ENCODE peak calls at places on chromosomes 4 and X, in seven cellular contexts. One of them, this sample, is unnamed.

GRCh38 chr4:74456056-74456744 is 11.3 kb downstream of the AREG start:
- DNase-seq in HCT116: no peak
- DNase-seq in K562: no peak
- DNase-seq in HepG2: no peak
- DNase-seq in H1: no peak
- DNase-seq in GM12878: no peak
- DNase-seq in SK-N-SH: no peak
- DNase-seq in this sample: no peak

GRCh38 chr4:89334830-89335229 is 27.2 kb upstream of the GPRIN3 start:
- DNase-seq in H1: no peak
- DNase-seq in K562: no peak
- DNase-seq in HCT116: no peak
- DNase-seq in HepG2: no peak
- DNase-seq in SK-N-SH: no peak
- DNase-seq in GM12878: no peak
- DNase-seq in this sample: no peak

GRCh38 chr4:39502034-39502658 is 25.1 kb downstream of the UGDH start:
- DNase-seq in HCT116: no peak
- DNase-seq in K562: no peak
- DNase-seq in SK-N-SH: no peak
- DNase-seq in H1: no peak
- DNase-seq in HepG2: no peak
- DNase-seq in GM12878: no peak
- DNase-seq in this sample: no peak

GRCh38 chrX:131821945-131822622 is 201.0 kb upstream of the STK26 start:
- DNase-seq in K562: no peak
- DNase-seq in HepG2: no peak
- DNase-seq in H1: no peak
- DNase-seq in GM12878: peak; percentile 85
- DNase-seq in SK-N-SH: peak; percentile 67
- DNase-seq in HCT116: no peak
- DNase-seq in this sample: no peak

GRCh38 chrX:154019633-154020499 is at the start of gene IRAK1:
- DNase-seq in HepG2: no peak
- DNase-seq in SK-N-SH: peak; percentile 89
- DNase-seq in K562: peak; percentile 82
- DNase-seq in GM12878: no peak
- DNase-seq in H1: peak; percentile 63
- DNase-seq in HCT116: no peak
- DNase-seq in this sample: peak; percentile 33

GRCh38 chrX:1727531-1728027 is 112.7 kb downstream of the ASMT start:
- DNase-seq in K562: no peak
- DNase-seq in GM12878: no peak
- DNase-seq in H1: peak; percentile 57
- DNase-seq in HCT116: peak; percentile 46
- DNase-seq in HepG2: peak; percentile 7
- DNase-seq in SK-N-SH: no peak
- DNase-seq in this sample: no peak

GRCh38 chrX:57655065-57655464 is 25.0 kb downstream of the NLRP2B start:
- DNase-seq in HCT116: no peak
- DNase-seq in SK-N-SH: no peak
- DNase-seq in GM12878: no peak
- DNase-seq in HepG2: no peak
- DNase-seq in K562: no peak
- DNase-seq in H1: no peak
- DNase-seq in this sample: no peak

GRCh38 chrX:75623535-75623934 is 100.7 kb upstream of the ZDHHC15 start:
- DNase-seq in SK-N-SH: no peak
- DNase-seq in H1: no peak
- DNase-seq in HCT116: no peak
- DNase-seq in K562: no peak
- DNase-seq in GM12878: no peak
- DNase-seq in HepG2: peak; percentile 1
- DNase-seq in this sample: peak; percentile 4

GRCh38 chrX:113389846-113390245 is 549.2 kb upstream of the AMOT start:
- DNase-seq in GM12878: no peak
- DNase-seq in HCT116: no peak
- DNase-seq in H1: no peak
- DNase-seq in K562: no peak
- DNase-seq in HepG2: no peak
- DNase-seq in SK-N-SH: no peak
- DNase-seq in this sample: no peak

GRCh38 chr4:181261279-181261678 is 981.9 kb upstream of the TENM3 start:
- DNase-seq in K562: no peak
- DNase-seq in GM12878: no peak
- DNase-seq in HCT116: no peak
- DNase-seq in SK-N-SH: no peak
- DNase-seq in H1: no peak
- DNase-seq in HepG2: no peak
- DNase-seq in this sample: peak; percentile 52

GRCh38 chr4:1099270-1099669 is 14.1 kb downstream of the RNF212 start:
- DNase-seq in HCT116: no peak
- DNase-seq in SK-N-SH: peak; percentile 6
- DNase-seq in HepG2: no peak
- DNase-seq in K562: no peak
- DNase-seq in GM12878: no peak
- DNase-seq in H1: no peak
- DNase-seq in this sample: no peak

GRCh38 chrX:65677954-65678469 is 10.6 kb downstream of the MSN start:
- DNase-seq in SK-N-SH: no peak
- DNase-seq in H1: no peak
- DNase-seq in HepG2: no peak
- DNase-seq in HCT116: peak; percentile 26
- DNase-seq in GM12878: no peak
- DNase-seq in K562: no peak
- DNase-seq in this sample: no peak

GRCh38 chr4:11440481-11441181 is 11.9 kb upstream of the HS3ST1 start:
- DNase-seq in SK-N-SH: no peak
- DNase-seq in H1: no peak
- DNase-seq in K562: no peak
- DNase-seq in GM12878: no peak
- DNase-seq in HepG2: no peak
- DNase-seq in HCT116: no peak
- DNase-seq in this sample: no peak
- TF ChIP-seq JUND in SK-N-SH: no peak
- TF ChIP-seq JUND in H1: no peak
- TF ChIP-seq JUND in K562: no peak
- TF ChIP-seq JUND in GM12878: no peak
- TF ChIP-seq JUND in HepG2: no peak
- TF ChIP-seq JUND in HCT116: no peak
- TF ChIP-seq JUND in this sample: no peak

DNA sequence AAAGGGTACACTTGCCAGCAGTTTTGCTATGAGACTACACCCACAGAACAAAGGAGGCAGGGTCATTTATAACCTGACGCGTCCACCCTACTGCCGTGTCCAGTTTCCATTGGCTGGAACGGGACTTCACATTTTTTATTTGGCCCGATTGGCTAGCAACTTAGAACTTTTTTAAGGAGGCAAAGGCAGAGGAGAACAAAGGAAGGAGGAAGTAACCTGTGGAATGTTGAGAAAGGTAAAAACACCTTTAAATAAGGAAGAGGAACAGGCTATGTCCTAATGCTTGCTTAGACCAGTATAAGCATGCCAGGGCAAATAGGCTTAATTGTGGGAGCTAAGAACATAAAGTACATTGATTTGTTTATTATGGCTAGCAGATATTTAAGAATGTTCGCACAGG is 18.7 kb downstream of the KDM6A start:
- DNase-seq in GM12878: no peak
- DNase-seq in H1: no peak
- DNase-seq in K562: no peak
- DNase-seq in HCT116: no peak
- DNase-seq in SK-N-SH: no peak
- DNase-seq in HepG2: no peak
- DNase-seq in this sample: peak; percentile 85
- TF ChIP-seq JUND in GM12878: no peak
- TF ChIP-seq JUND in H1: no peak
- TF ChIP-seq JUND in K562: no peak
- TF ChIP-seq JUND in HCT116: no peak
- TF ChIP-seq JUND in SK-N-SH: no peak
- TF ChIP-seq JUND in HepG2: no peak
- TF ChIP-seq JUND in this sample: no peak

DNA sequence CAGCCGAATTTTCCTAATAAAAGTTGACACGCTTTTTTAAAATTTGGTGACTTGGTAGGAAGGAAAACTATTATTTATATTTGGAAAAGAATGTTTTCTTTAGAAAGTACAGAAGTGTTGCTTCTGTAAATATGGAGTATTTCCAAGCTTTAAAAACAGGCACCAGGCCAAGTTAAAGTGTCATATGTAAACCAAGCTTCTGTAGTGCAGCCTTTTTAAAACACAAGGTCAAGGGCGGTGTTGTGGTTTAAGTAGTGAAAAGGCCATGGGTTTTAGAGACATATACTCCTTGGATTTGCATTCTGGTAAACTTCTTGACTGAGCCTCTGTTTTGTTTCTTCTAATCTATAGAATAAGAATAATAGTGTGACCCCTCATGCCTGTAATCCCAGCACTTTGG is 62.8 kb downstream of the TRIM2 start:
- DNase-seq in HepG2: no peak
- DNase-seq in SK-N-SH: no peak
- DNase-seq in HCT116: no peak
- DNase-seq in K562: no peak
- DNase-seq in H1: no peak
- DNase-seq in GM12878: no peak
- DNase-seq in this sample: no peak
- TF ChIP-seq JUND in HepG2: no peak
- TF ChIP-seq JUND in SK-N-SH: no peak
- TF ChIP-seq JUND in HCT116: no peak
- TF ChIP-seq JUND in K562: no peak
- TF ChIP-seq JUND in H1: no peak
- TF ChIP-seq JUND in GM12878: no peak
- TF ChIP-seq JUND in this sample: no peak

GRCh38 chr4:94828882-94829281 is 71.1 kb downstream of the BMPR1B start:
- DNase-seq in K562: no peak
- DNase-seq in H1: no peak
- DNase-seq in SK-N-SH: no peak
- DNase-seq in HCT116: no peak
- DNase-seq in GM12878: no peak
- DNase-seq in HepG2: no peak
- DNase-seq in this sample: no peak

GRCh38 chr4:94826206-94826605 is 68.5 kb downstream of the BMPR1B start:
- DNase-seq in GM12878: no peak
- DNase-seq in H1: no peak
- DNase-seq in HepG2: no peak
- DNase-seq in SK-N-SH: no peak
- DNase-seq in HCT116: no peak
- DNase-seq in K562: no peak
- DNase-seq in this sample: no peak

GRCh38 chr4:94831607-94832006 is 73.9 kb downstream of the BMPR1B start:
- DNase-seq in SK-N-SH: no peak
- DNase-seq in HepG2: no peak
- DNase-seq in GM12878: no peak
- DNase-seq in K562: no peak
- DNase-seq in HCT116: no peak
- DNase-seq in H1: no peak
- DNase-seq in this sample: no peak

GRCh38 chr4:94833394-94833793 is 75.6 kb downstream of the BMPR1B start:
- DNase-seq in HepG2: no peak
- DNase-seq in K562: no peak
- DNase-seq in GM12878: no peak
- DNase-seq in HCT116: no peak
- DNase-seq in H1: no peak
- DNase-seq in SK-N-SH: no peak
- DNase-seq in this sample: no peak

GRCh38 chr4:94827481-94828110 is 69.8 kb downstream of the BMPR1B start:
- DNase-seq in H1: no peak
- DNase-seq in HCT116: peak; percentile 62
- DNase-seq in GM12878: no peak
- DNase-seq in HepG2: no peak
- DNase-seq in K562: peak; percentile 18
- DNase-seq in SK-N-SH: no peak
- DNase-seq in this sample: no peak
- TF ChIP-seq JUND in H1: no peak
- TF ChIP-seq JUND in HCT116: peak; percentile 83
- TF ChIP-seq JUND in GM12878: no peak
- TF ChIP-seq JUND in HepG2: no peak
- TF ChIP-seq JUND in K562: peak; percentile 63
- TF ChIP-seq JUND in SK-N-SH: peak; percentile 88
- TF ChIP-seq JUND in this sample: no peak

GRCh38 chrX:104567506-104567905 is 1.5 kb downstream of the IL1RAPL2 start:
- DNase-seq in H1: no peak
- DNase-seq in HepG2: no peak
- DNase-seq in SK-N-SH: peak; percentile 3
- DNase-seq in K562: no peak
- DNase-seq in HCT116: no peak
- DNase-seq in GM12878: no peak
- DNase-seq in this sample: no peak

GRCh38 chrX:104566921-104567501 is 1.0 kb downstream of the IL1RAPL2 start:
- DNase-seq in K562: no peak
- DNase-seq in SK-N-SH: peak; percentile 2
- DNase-seq in GM12878: no peak
- DNase-seq in HCT116: no peak
- DNase-seq in H1: peak; percentile 44
- DNase-seq in HepG2: no peak
- DNase-seq in this sample: peak; percentile 1

GRCh38 chrX:104564335-104564734 is 1.7 kb upstream of the IL1RAPL2 start:
- DNase-seq in GM12878: no peak
- DNase-seq in K562: no peak
- DNase-seq in HepG2: no peak
- DNase-seq in H1: no peak
- DNase-seq in HCT116: no peak
- DNase-seq in SK-N-SH: no peak
- DNase-seq in this sample: no peak

GRCh38 chrX:104564921-104565703 is 887 bp upstream of the IL1RAPL2 start:
- DNase-seq in HepG2: no peak
- DNase-seq in K562: no peak
- DNase-seq in HCT116: no peak
- DNase-seq in H1: no peak
- DNase-seq in SK-N-SH: peak; percentile 2
- DNase-seq in GM12878: no peak
- DNase-seq in this sample: no peak

DNA sequence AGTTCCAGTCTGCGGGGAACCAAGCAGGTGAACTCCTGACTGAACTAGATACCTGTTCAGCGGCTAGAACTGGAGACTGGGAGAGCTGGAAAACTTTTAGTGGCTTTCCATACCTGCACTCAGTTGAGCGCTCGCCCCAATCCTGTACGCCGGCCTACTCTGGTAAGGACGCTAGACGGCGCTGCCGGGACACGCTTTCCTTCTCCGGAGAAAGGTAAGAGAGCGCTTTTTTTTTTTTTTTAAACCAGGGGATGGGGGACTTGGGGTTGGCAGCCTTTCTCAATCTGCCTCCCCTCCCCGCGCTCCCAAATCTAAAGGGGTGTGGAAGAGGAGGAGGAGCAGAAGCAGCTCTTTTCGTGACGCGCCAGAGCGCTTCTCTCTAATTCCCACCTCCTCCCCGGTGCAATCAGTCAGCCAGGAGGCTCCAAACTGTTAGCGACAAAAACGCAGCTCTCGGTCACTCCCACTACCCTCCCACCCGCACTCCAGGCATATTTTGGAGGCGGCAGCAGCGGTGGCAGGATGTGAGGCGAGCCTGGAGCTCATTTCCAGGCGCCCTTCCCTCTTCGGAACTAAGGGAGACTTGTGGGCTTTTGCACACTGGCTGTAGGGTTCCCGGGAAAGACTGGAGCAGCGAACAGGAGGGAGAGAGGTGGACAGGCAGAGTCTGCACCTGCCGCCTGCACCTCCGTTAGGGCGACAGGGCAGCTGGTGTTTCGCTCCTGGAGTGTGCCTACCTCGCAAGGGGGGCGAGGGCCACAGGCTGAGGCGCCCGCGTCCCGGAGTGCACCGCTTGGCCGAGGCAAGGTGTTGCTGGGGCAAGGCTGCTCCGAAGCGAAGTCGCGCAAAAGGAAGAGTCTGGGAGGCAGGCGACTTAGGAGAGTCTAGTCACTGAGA is at the start of gene IL1RAPL2:
- DNase-seq in K562: peak; percentile 49
- DNase-seq in SK-N-SH: peak; percentile 49
- DNase-seq in HCT116: no peak
- DNase-seq in H1: peak; percentile 70
- DNase-seq in GM12878: no peak
- DNase-seq in HepG2: peak; percentile 8
- DNase-seq in this sample: peak; percentile 45
- TF ChIP-seq JUND in K562: no peak
- TF ChIP-seq JUND in SK-N-SH: no peak
- TF ChIP-seq JUND in HCT116: no peak
- TF ChIP-seq JUND in H1: no peak
- TF ChIP-seq JUND in GM12878: no peak
- TF ChIP-seq JUND in HepG2: no peak
- TF ChIP-seq JUND in this sample: no peak

This sample was measured in T47D.